ENCODE peak calls at places on chromosomes 6 and 20, in nine cellular contexts. One of them, this sample, is unnamed. For H3K4me1 and H3K27me3, the result is how much of the 10 kb centered on the place peaks cover.

GRCh38 chr6:125983246-125983945 is 2.9 kb upstream of the TRMT11 start:
- DNase-seq in naive thymus-derived CD4-positive, alpha-beta T cell: no peak
- DNase-seq in SK-N-SH: no peak
- DNase-seq in testis: no peak
- DNase-seq in MM.1S: no peak
- DNase-seq in lung: no peak
- DNase-seq in heart right ventricle: no peak
- DNase-seq in neural progenitor cell: no peak
- DNase-seq in mesendoderm: no peak
- DNase-seq in this sample: no peak

GRCh38 chr20:45751714-45752113 is 29.6 kb downstream of the SPINT4 start:
- DNase-seq in naive thymus-derived CD4-positive, alpha-beta T cell: no peak
- DNase-seq in SK-N-SH: no peak
- DNase-seq in testis: no peak
- DNase-seq in MM.1S: no peak
- DNase-seq in lung: no peak
- DNase-seq in heart right ventricle: no peak
- DNase-seq in neural progenitor cell: no peak
- DNase-seq in mesendoderm: no peak
- DNase-seq in this sample: no peak

GRCh38 chr6:83518946-83519489 is 6.7 kb downstream of the PRSS35 start:
- DNase-seq in naive thymus-derived CD4-positive, alpha-beta T cell: no peak
- DNase-seq in SK-N-SH: peak
- DNase-seq in testis: no peak
- DNase-seq in MM.1S: no peak
- DNase-seq in lung: no peak
- DNase-seq in heart right ventricle: no peak
- DNase-seq in neural progenitor cell: peak
- DNase-seq in mesendoderm: peak
- DNase-seq in this sample: no peak

GRCh38 chr6:53752856-53753255 is 41.9 kb upstream of the LRRC1 start:
- DNase-seq in naive thymus-derived CD4-positive, alpha-beta T cell: no peak
- DNase-seq in SK-N-SH: no peak
- DNase-seq in testis: no peak
- DNase-seq in MM.1S: no peak
- DNase-seq in lung: no peak
- DNase-seq in heart right ventricle: no peak
- DNase-seq in neural progenitor cell: no peak
- DNase-seq in mesendoderm: no peak
- DNase-seq in this sample: no peak

GRCh38 chr6:72890671-72891070 is 268.8 kb downstream of the KCNQ5 start:
- DNase-seq in naive thymus-derived CD4-positive, alpha-beta T cell: no peak
- DNase-seq in SK-N-SH: no peak
- DNase-seq in testis: no peak
- DNase-seq in MM.1S: no peak
- DNase-seq in lung: no peak
- DNase-seq in heart right ventricle: no peak
- DNase-seq in neural progenitor cell: no peak
- DNase-seq in mesendoderm: no peak
- DNase-seq in this sample: no peak

GRCh38 chr20:48718914-48719578 is 108.8 kb downstream of the PREX1 start:
- DNase-seq in naive thymus-derived CD4-positive, alpha-beta T cell: no peak
- DNase-seq in SK-N-SH: no peak
- DNase-seq in testis: no peak
- DNase-seq in MM.1S: no peak
- DNase-seq in lung: no peak
- DNase-seq in heart right ventricle: no peak
- DNase-seq in neural progenitor cell: no peak
- DNase-seq in mesendoderm: no peak
- DNase-seq in this sample: no peak

GRCh38 chr6:83443516-83443915 is 12.7 kb upstream of the ME1 start:
- DNase-seq in naive thymus-derived CD4-positive, alpha-beta T cell: no peak
- DNase-seq in SK-N-SH: no peak
- DNase-seq in testis: no peak
- DNase-seq in MM.1S: no peak
- DNase-seq in lung: no peak
- DNase-seq in heart right ventricle: no peak
- DNase-seq in neural progenitor cell: no peak
- DNase-seq in mesendoderm: no peak
- DNase-seq in this sample: no peak

GRCh38 chr6:50791900-50792508 is 26.7 kb upstream of the TFAP2B start:
- DNase-seq in naive thymus-derived CD4-positive, alpha-beta T cell: no peak
- DNase-seq in SK-N-SH: peak
- DNase-seq in testis: peak
- DNase-seq in MM.1S: peak
- DNase-seq in lung: no peak
- DNase-seq in heart right ventricle: no peak
- DNase-seq in neural progenitor cell: peak
- DNase-seq in mesendoderm: peak
- DNase-seq in this sample: no peak

GRCh38 chr6:36249010-36249409 is 20.9 kb upstream of the PNPLA1 start:
- DNase-seq in naive thymus-derived CD4-positive, alpha-beta T cell: no peak
- DNase-seq in SK-N-SH: no peak
- DNase-seq in testis: no peak
- DNase-seq in MM.1S: no peak
- DNase-seq in lung: no peak
- DNase-seq in heart right ventricle: no peak
- DNase-seq in neural progenitor cell: no peak
- DNase-seq in mesendoderm: peak
- DNase-seq in this sample: no peak

GRCh38 chr20:43740642-43741041 is 13.8 kb upstream of the GTSF1L start:
- DNase-seq in naive thymus-derived CD4-positive, alpha-beta T cell: no peak
- DNase-seq in SK-N-SH: no peak
- DNase-seq in testis: no peak
- DNase-seq in MM.1S: no peak
- DNase-seq in lung: no peak
- DNase-seq in heart right ventricle: no peak
- DNase-seq in neural progenitor cell: no peak
- DNase-seq in mesendoderm: no peak
- DNase-seq in this sample: no peak

GRCh38 chr20:43744121-43744520 is 17.3 kb upstream of the GTSF1L start:
- DNase-seq in naive thymus-derived CD4-positive, alpha-beta T cell: peak
- DNase-seq in SK-N-SH: no peak
- DNase-seq in testis: no peak
- DNase-seq in MM.1S: no peak
- DNase-seq in lung: no peak
- DNase-seq in heart right ventricle: no peak
- DNase-seq in neural progenitor cell: no peak
- DNase-seq in mesendoderm: peak
- DNase-seq in this sample: no peak

GRCh38 chr20:43746344-43747137 is 19.7 kb upstream of the GTSF1L start:
- DNase-seq in naive thymus-derived CD4-positive, alpha-beta T cell: no peak
- DNase-seq in SK-N-SH: no peak
- DNase-seq in testis: no peak
- DNase-seq in MM.1S: no peak
- DNase-seq in lung: no peak
- DNase-seq in heart right ventricle: no peak
- DNase-seq in neural progenitor cell: no peak
- DNase-seq in mesendoderm: peak
- DNase-seq in this sample: no peak

GRCh38 chr20:43748274-43748673 is 21.5 kb upstream of the GTSF1L start:
- DNase-seq in naive thymus-derived CD4-positive, alpha-beta T cell: no peak
- DNase-seq in SK-N-SH: no peak
- DNase-seq in testis: no peak
- DNase-seq in MM.1S: no peak
- DNase-seq in lung: no peak
- DNase-seq in heart right ventricle: no peak
- DNase-seq in neural progenitor cell: no peak
- DNase-seq in mesendoderm: no peak
- DNase-seq in this sample: no peak

DNA sequence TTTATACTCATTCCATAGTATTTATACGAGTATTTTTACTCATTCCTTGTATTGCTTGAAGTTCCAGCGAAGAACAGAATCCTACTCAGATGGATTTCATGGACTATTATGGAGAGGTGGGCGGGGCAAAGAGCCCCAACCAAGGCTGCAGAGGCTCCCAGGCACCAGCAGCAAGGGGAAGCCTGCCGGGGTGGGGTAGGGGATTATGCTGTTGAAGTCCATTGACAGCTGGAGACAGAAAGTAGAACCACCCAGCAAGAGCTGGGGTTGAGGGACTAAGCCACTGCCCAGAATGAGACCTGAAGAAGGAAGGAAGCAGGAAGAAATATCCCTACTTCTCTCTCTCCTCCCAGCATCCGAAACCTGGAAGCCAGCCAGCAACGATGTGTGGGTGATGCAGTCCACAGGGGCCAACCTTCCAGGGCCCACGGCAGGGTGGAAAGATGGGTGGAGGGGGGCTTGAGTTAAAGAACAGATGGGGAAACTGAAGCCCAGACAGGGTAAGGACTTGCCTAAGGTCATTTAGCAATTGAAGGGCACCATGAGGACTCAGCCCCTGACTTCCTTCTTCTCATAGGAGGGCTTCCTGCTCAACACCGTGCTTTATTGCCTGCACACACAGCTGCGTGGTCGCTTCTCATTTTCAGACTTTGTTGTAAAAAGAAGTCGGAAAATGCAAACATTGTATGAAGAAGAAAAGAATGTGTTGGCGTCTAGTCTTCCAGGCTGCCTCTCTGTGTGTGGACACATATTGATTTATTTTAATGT is 18.3 kb upstream of the GTSF1L start:
- DNase-seq in naive thymus-derived CD4-positive, alpha-beta T cell: no peak
- DNase-seq in SK-N-SH: no peak
- DNase-seq in testis: peak
- DNase-seq in MM.1S: no peak
- DNase-seq in lung: no peak
- DNase-seq in heart right ventricle: no peak
- DNase-seq in neural progenitor cell: peak
- DNase-seq in mesendoderm: peak
- DNase-seq in this sample: no peak
- H3K4me1 ChIP-seq in naive thymus-derived CD4-positive, alpha-beta T cell: under half
- H3K4me1 ChIP-seq in SK-N-SH: under half
- H3K4me1 ChIP-seq in testis: under half
- H3K4me1 ChIP-seq in MM.1S: under half
- H3K4me1 ChIP-seq in lung: under half
- H3K4me1 ChIP-seq in heart right ventricle: under half
- H3K4me1 ChIP-seq in neural progenitor cell: under half
- H3K4me1 ChIP-seq in mesendoderm: under half
- H3K4me1 ChIP-seq in this sample: under half

DNA sequence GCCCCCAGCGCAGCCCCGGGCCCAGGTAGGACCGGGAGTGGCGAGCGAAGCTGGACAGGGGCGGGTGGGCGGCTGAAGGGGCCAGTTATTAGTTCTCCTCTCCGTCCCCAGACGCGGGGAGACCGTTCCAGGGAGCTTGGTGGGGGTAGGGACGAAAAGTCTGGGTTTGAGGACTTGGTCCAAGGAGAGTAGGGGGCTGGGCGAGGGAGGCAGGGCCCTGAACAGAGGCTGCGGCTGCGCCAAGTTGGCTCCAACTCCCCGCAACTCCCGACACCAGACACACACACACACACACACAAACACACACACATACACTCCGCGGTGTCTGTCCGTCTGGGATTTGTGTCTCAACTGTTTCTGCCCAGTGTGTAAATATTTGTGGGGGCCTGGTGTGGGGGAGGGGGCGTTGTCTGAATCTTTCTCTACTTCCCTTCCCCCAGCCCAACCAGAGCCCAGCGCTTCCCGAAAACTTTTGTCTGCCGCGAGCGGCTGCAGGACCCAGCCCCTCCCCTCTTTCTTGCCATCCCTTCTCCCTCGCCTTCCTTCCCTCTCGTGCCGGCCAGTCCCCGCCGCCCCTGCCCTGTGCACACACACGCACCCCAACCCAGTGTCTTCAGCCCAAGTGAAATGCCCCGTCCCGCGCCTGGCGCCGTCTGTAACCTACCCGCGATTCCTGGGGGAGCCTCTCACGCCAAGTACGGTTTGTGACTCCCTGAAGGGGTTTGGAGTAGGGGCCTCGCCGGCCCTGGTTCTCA is 710 bp downstream of the MDFI start:
- DNase-seq in naive thymus-derived CD4-positive, alpha-beta T cell: no peak
- DNase-seq in SK-N-SH: peak
- DNase-seq in testis: peak
- DNase-seq in MM.1S: no peak
- DNase-seq in lung: no peak
- DNase-seq in heart right ventricle: no peak
- DNase-seq in neural progenitor cell: peak
- DNase-seq in mesendoderm: peak
- DNase-seq in this sample: peak
- H3K27me3 ChIP-seq in naive thymus-derived CD4-positive, alpha-beta T cell: under half
- H3K27me3 ChIP-seq in SK-N-SH: under half
- H3K27me3 ChIP-seq in testis: under half
- H3K27me3 ChIP-seq in MM.1S: half or more
- H3K27me3 ChIP-seq in lung: under half
- H3K27me3 ChIP-seq in heart right ventricle: under half
- H3K27me3 ChIP-seq in neural progenitor cell: half or more
- H3K27me3 ChIP-seq in mesendoderm: under half
- H3K27me3 ChIP-seq in this sample: under half

GRCh38 chr6:24936641-24937317 is 1.0 kb upstream of the RIPOR2 start:
- DNase-seq in naive thymus-derived CD4-positive, alpha-beta T cell: peak
- DNase-seq in SK-N-SH: no peak
- DNase-seq in testis: no peak
- DNase-seq in MM.1S: peak
- DNase-seq in lung: no peak
- DNase-seq in heart right ventricle: no peak
- DNase-seq in neural progenitor cell: no peak
- DNase-seq in mesendoderm: no peak
- DNase-seq in this sample: no peak

GRCh38 chr6:24933868-24934401 is 1.8 kb downstream of the RIPOR2 start:
- DNase-seq in naive thymus-derived CD4-positive, alpha-beta T cell: peak
- DNase-seq in SK-N-SH: peak
- DNase-seq in testis: peak
- DNase-seq in MM.1S: no peak
- DNase-seq in lung: no peak
- DNase-seq in heart right ventricle: no peak
- DNase-seq in neural progenitor cell: peak
- DNase-seq in mesendoderm: peak
- DNase-seq in this sample: no peak

GRCh38 chr6:24933266-24933665 is 2.5 kb downstream of the RIPOR2 start:
- DNase-seq in naive thymus-derived CD4-positive, alpha-beta T cell: no peak
- DNase-seq in SK-N-SH: no peak
- DNase-seq in testis: no peak
- DNase-seq in MM.1S: no peak
- DNase-seq in lung: no peak
- DNase-seq in heart right ventricle: no peak
- DNase-seq in neural progenitor cell: no peak
- DNase-seq in mesendoderm: no peak
- DNase-seq in this sample: no peak

GRCh38 chr6:24935753-24936152 is at the start of gene RIPOR2:
- DNase-seq in naive thymus-derived CD4-positive, alpha-beta T cell: peak
- DNase-seq in SK-N-SH: no peak
- DNase-seq in testis: peak
- DNase-seq in MM.1S: no peak
- DNase-seq in lung: peak
- DNase-seq in heart right ventricle: peak
- DNase-seq in neural progenitor cell: peak
- DNase-seq in mesendoderm: peak
- DNase-seq in this sample: no peak

GRCh38 chr6:24935323-24935722 is 437 bp downstream of the RIPOR2 start:
- DNase-seq in naive thymus-derived CD4-positive, alpha-beta T cell: no peak
- DNase-seq in SK-N-SH: no peak
- DNase-seq in testis: no peak
- DNase-seq in MM.1S: no peak
- DNase-seq in lung: no peak
- DNase-seq in heart right ventricle: no peak
- DNase-seq in neural progenitor cell: no peak
- DNase-seq in mesendoderm: peak
- DNase-seq in this sample: no peak
- H3K4me3 ChIP-seq in naive thymus-derived CD4-positive, alpha-beta T cell: peak
- H3K4me3 ChIP-seq in SK-N-SH: no peak
- H3K4me3 ChIP-seq in testis: no peak
- H3K4me3 ChIP-seq in MM.1S: no peak
- H3K4me3 ChIP-seq in lung: no peak
- H3K4me3 ChIP-seq in heart right ventricle: no peak
- H3K4me3 ChIP-seq in neural progenitor cell: no peak
- H3K4me3 ChIP-seq in mesendoderm: no peak
- H3K4me3 ChIP-seq in this sample: no peak

GRCh38 chr20:62355527-62356142 is 11.5 kb downstream of the LAMA5 start:
- DNase-seq in naive thymus-derived CD4-positive, alpha-beta T cell: no peak
- DNase-seq in SK-N-SH: no peak
- DNase-seq in testis: peak
- DNase-seq in MM.1S: no peak
- DNase-seq in lung: no peak
- DNase-seq in heart right ventricle: peak
- DNase-seq in neural progenitor cell: peak
- DNase-seq in mesendoderm: peak
- DNase-seq in this sample: peak
- H3K4me1 ChIP-seq in naive thymus-derived CD4-positive, alpha-beta T cell: under half
- H3K4me1 ChIP-seq in SK-N-SH: under half
- H3K4me1 ChIP-seq in testis: half or more
- H3K4me1 ChIP-seq in MM.1S: under half
- H3K4me1 ChIP-seq in lung: under half
- H3K4me1 ChIP-seq in heart right ventricle: half or more
- H3K4me1 ChIP-seq in neural progenitor cell: under half
- H3K4me1 ChIP-seq in mesendoderm: under half
- H3K4me1 ChIP-seq in this sample: under half

This sample was measured in ovary.